ENCODE peak calls at places on chromosomes 12 and 14, in eight cellular contexts. One of them, this sample, is unnamed. For H3K36me3, the result is how much of the 10 kb centered on the place peaks cover.

GRCh38 chr12:12398026-12398859 is 41.4 kb downstream of the BORCS5 start:
- DNase-seq in tibial nerve: peak
- DNase-seq in effector memory CD4-positive, alpha-beta T cell: no peak
- DNase-seq in H1: no peak
- DNase-seq in GM23248: peak
- DNase-seq in adipocyte: peak
- DNase-seq in WERI-Rb-1: no peak
- DNase-seq in CD8-positive, alpha-beta T cell: no peak
- DNase-seq in this sample: no peak

GRCh38 chr14:104224516-104225281 is 86.3 kb downstream of the KIF26A start:
- DNase-seq in WERI-Rb-1: peak
- DNase-seq in adipocyte: peak
- DNase-seq in tibial nerve: no peak
- DNase-seq in H1: no peak
- DNase-seq in CD8-positive, alpha-beta T cell: peak
- DNase-seq in effector memory CD4-positive, alpha-beta T cell: no peak
- DNase-seq in GM23248: no peak
- DNase-seq in this sample: peak

GRCh38 chr12:125143491-125143890 is 78.3 kb downstream of the AACS start:
- DNase-seq in effector memory CD4-positive, alpha-beta T cell: no peak
- DNase-seq in tibial nerve: no peak
- DNase-seq in H1: no peak
- DNase-seq in GM23248: peak
- DNase-seq in WERI-Rb-1: no peak
- DNase-seq in CD8-positive, alpha-beta T cell: no peak
- DNase-seq in adipocyte: no peak
- DNase-seq in this sample: peak

GRCh38 chr12:95790025-95790911 is at the start of gene NTN4:
- DNase-seq in tibial nerve: peak
- DNase-seq in H1: no peak
- DNase-seq in WERI-Rb-1: peak
- DNase-seq in adipocyte: peak
- DNase-seq in GM23248: peak
- DNase-seq in CD8-positive, alpha-beta T cell: no peak
- DNase-seq in effector memory CD4-positive, alpha-beta T cell: no peak
- DNase-seq in this sample: peak

GRCh38 chr12:26614217-26614616 is 218.8 kb downstream of the ITPR2 start:
- DNase-seq in GM23248: peak
- DNase-seq in CD8-positive, alpha-beta T cell: no peak
- DNase-seq in adipocyte: peak
- DNase-seq in H1: no peak
- DNase-seq in WERI-Rb-1: peak
- DNase-seq in effector memory CD4-positive, alpha-beta T cell: no peak
- DNase-seq in tibial nerve: no peak
- DNase-seq in this sample: peak

GRCh38 chr14:90508536-90509254 is 111.9 kb downstream of the CALM1 start:
- DNase-seq in H1: no peak
- DNase-seq in tibial nerve: no peak
- DNase-seq in CD8-positive, alpha-beta T cell: no peak
- DNase-seq in GM23248: no peak
- DNase-seq in effector memory CD4-positive, alpha-beta T cell: no peak
- DNase-seq in WERI-Rb-1: no peak
- DNase-seq in adipocyte: no peak
- DNase-seq in this sample: no peak

GRCh38 chr12:96070670-96071279 is 35.4 kb upstream of the LTA4H start:
- DNase-seq in adipocyte: no peak
- DNase-seq in CD8-positive, alpha-beta T cell: no peak
- DNase-seq in H1: no peak
- DNase-seq in WERI-Rb-1: peak
- DNase-seq in GM23248: peak
- DNase-seq in effector memory CD4-positive, alpha-beta T cell: no peak
- DNase-seq in tibial nerve: no peak
- DNase-seq in this sample: peak

GRCh38 chr12:108589028-108589839 is 8.7 kb downstream of the TMEM119 start:
- DNase-seq in H1: no peak
- DNase-seq in WERI-Rb-1: no peak
- DNase-seq in effector memory CD4-positive, alpha-beta T cell: no peak
- DNase-seq in adipocyte: peak
- DNase-seq in GM23248: peak
- DNase-seq in CD8-positive, alpha-beta T cell: no peak
- DNase-seq in tibial nerve: no peak
- DNase-seq in this sample: peak

GRCh38 chr12:130700492-130701401 is 15.4 kb downstream of the RIMBP2 start:
- DNase-seq in WERI-Rb-1: peak
- DNase-seq in effector memory CD4-positive, alpha-beta T cell: no peak
- DNase-seq in CD8-positive, alpha-beta T cell: no peak
- DNase-seq in tibial nerve: no peak
- DNase-seq in H1: no peak
- DNase-seq in GM23248: no peak
- DNase-seq in adipocyte: no peak
- DNase-seq in this sample: no peak

GRCh38 chr12:106975098-106975497 is 11.8 kb downstream of the MTERF2 start:
- DNase-seq in CD8-positive, alpha-beta T cell: no peak
- DNase-seq in tibial nerve: no peak
- DNase-seq in H1: no peak
- DNase-seq in effector memory CD4-positive, alpha-beta T cell: no peak
- DNase-seq in adipocyte: no peak
- DNase-seq in WERI-Rb-1: no peak
- DNase-seq in GM23248: no peak
- DNase-seq in this sample: no peak

DNA sequence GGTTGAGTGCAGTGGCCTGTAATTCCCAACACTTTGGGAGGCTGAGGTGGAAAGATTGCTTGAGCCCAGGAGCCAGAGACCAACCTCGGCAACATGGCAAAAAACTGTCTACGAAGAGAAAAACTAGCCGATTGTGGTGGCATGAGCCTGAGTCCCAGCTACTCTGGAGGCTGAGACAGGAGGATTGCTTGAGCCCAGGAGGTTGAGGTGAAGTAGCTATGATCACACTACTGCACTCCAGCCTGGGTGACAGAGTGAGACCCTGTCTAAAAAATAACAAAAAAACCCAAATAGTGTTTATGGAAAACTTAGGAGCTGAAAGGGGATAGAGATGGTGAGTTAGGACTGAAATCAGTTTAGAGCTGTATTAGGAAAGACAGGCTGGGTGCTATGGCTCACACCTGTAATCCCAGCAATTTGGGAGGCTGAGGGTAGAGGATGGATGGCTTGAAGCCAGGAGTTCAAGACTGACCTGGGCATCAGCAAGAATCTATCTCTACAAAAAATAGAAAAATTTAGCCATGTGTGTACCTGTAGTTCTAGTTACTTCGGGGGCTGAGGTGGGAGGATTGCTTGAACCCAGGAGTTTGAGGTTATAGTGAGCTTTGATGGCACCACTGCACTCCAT is 9.7 kb downstream of the PNN start:
- DNase-seq in GM23248: no peak
- DNase-seq in H1: no peak
- DNase-seq in tibial nerve: no peak
- DNase-seq in adipocyte: no peak
- DNase-seq in WERI-Rb-1: no peak
- DNase-seq in effector memory CD4-positive, alpha-beta T cell: no peak
- DNase-seq in CD8-positive, alpha-beta T cell: no peak
- DNase-seq in this sample: no peak
- H3K36me3 ChIP-seq in GM23248: half or more
- H3K36me3 ChIP-seq in H1: under half
- H3K36me3 ChIP-seq in tibial nerve: half or more
- H3K36me3 ChIP-seq in adipocyte: half or more
- H3K36me3 ChIP-seq in WERI-Rb-1: half or more
- H3K36me3 ChIP-seq in effector memory CD4-positive, alpha-beta T cell: under half
- H3K36me3 ChIP-seq in CD8-positive, alpha-beta T cell: under half
- H3K36me3 ChIP-seq in this sample: half or more

GRCh38 chr12:6562881-6563280 is 5.2 kb downstream of the NOP2 start:
- DNase-seq in WERI-Rb-1: no peak
- DNase-seq in CD8-positive, alpha-beta T cell: no peak
- DNase-seq in H1: no peak
- DNase-seq in tibial nerve: no peak
- DNase-seq in adipocyte: no peak
- DNase-seq in effector memory CD4-positive, alpha-beta T cell: no peak
- DNase-seq in GM23248: no peak
- DNase-seq in this sample: no peak
- H3K36me3 ChIP-seq in WERI-Rb-1: half or more
- H3K36me3 ChIP-seq in CD8-positive, alpha-beta T cell: half or more
- H3K36me3 ChIP-seq in H1: half or more
- H3K36me3 ChIP-seq in tibial nerve: half or more
- H3K36me3 ChIP-seq in adipocyte: half or more
- H3K36me3 ChIP-seq in effector memory CD4-positive, alpha-beta T cell: half or more
- H3K36me3 ChIP-seq in GM23248: half or more
- H3K36me3 ChIP-seq in this sample: half or more

GRCh38 chr12:69366796-69367195 is 7.3 kb downstream of the YEATS4 start:
- DNase-seq in H1: no peak
- DNase-seq in CD8-positive, alpha-beta T cell: no peak
- DNase-seq in tibial nerve: no peak
- DNase-seq in WERI-Rb-1: no peak
- DNase-seq in adipocyte: no peak
- DNase-seq in GM23248: no peak
- DNase-seq in effector memory CD4-positive, alpha-beta T cell: no peak
- DNase-seq in this sample: no peak
- H3K36me3 ChIP-seq in H1: under half
- H3K36me3 ChIP-seq in CD8-positive, alpha-beta T cell: under half
- H3K36me3 ChIP-seq in tibial nerve: under half
- H3K36me3 ChIP-seq in WERI-Rb-1: half or more
- H3K36me3 ChIP-seq in adipocyte: under half
- H3K36me3 ChIP-seq in GM23248: under half
- H3K36me3 ChIP-seq in effector memory CD4-positive, alpha-beta T cell: under half
- H3K36me3 ChIP-seq in this sample: under half

DNA sequence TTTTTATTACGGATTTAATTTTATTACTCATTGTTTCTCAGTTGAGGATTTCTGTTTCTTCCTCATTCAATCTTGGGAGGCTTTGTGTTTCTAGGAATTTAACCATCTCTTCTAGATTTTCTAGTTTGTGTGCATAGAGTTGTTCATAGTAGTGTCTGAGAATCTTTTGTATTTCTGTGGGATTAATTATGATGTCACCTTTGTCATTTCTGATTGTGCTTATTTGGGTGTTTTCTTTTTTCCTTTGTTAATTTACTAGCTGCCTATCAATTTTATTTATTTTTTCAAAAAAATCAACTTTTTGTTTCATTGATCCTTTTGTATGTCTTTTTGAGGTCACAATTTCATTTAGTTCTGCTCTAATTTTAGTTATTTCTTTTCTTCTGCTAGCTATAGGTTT is 75.9 kb downstream of the IFNG-AS1 start:
- DNase-seq in GM23248: no peak
- DNase-seq in tibial nerve: no peak
- DNase-seq in WERI-Rb-1: no peak
- DNase-seq in H1: no peak
- DNase-seq in effector memory CD4-positive, alpha-beta T cell: no peak
- DNase-seq in CD8-positive, alpha-beta T cell: no peak
- DNase-seq in adipocyte: no peak
- DNase-seq in this sample: no peak
- H3K36me3 ChIP-seq in GM23248: under half
- H3K36me3 ChIP-seq in tibial nerve: under half
- H3K36me3 ChIP-seq in WERI-Rb-1: under half
- H3K36me3 ChIP-seq in H1: under half
- H3K36me3 ChIP-seq in effector memory CD4-positive, alpha-beta T cell: under half
- H3K36me3 ChIP-seq in CD8-positive, alpha-beta T cell: under half
- H3K36me3 ChIP-seq in adipocyte: under half
- H3K36me3 ChIP-seq in this sample: under half

DNA sequence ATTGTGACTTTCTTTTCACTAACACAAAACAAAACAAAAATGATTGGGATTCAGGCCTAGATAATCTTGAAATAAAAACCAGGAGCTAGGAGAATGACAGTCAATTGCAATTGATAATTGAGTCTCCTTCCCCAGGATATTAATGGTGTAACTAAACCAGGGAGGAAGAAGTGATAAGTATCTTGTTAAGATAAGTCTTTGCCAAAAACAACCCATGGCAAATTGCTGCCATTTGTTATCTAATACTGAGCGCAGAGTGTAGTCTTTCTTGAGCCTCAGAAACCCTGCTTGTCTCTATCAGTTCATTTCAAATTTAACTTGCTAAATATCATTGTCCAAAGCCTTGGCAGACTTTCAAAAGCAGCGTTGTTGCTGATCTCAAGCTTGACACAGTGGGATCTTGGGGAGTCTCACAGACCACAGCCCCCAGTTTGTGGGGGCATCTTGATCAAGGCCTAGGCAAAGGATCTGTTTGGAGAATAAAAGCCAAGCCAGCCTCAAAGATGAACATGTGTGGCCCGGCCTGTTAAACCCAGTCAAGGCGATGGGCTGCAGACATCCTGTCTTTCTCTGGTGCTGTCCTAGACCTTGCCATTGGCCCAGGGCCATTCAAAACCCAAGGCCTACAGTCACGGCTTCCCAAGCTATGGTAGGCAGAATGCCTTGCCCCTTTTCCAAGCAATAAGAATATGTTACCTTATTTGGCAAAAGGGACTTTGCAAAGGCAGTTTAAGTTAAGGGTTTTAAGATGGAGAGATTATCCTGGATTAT is 164.2 kb downstream of the CHST11 start:
- DNase-seq in CD8-positive, alpha-beta T cell: no peak
- DNase-seq in H1: no peak
- DNase-seq in tibial nerve: no peak
- DNase-seq in WERI-Rb-1: peak
- DNase-seq in effector memory CD4-positive, alpha-beta T cell: no peak
- DNase-seq in adipocyte: no peak
- DNase-seq in GM23248: no peak
- DNase-seq in this sample: peak
- H3K36me3 ChIP-seq in CD8-positive, alpha-beta T cell: under half
- H3K36me3 ChIP-seq in H1: under half
- H3K36me3 ChIP-seq in tibial nerve: under half
- H3K36me3 ChIP-seq in WERI-Rb-1: under half
- H3K36me3 ChIP-seq in effector memory CD4-positive, alpha-beta T cell: under half
- H3K36me3 ChIP-seq in adipocyte: under half
- H3K36me3 ChIP-seq in GM23248: under half
- H3K36me3 ChIP-seq in this sample: under half

DNA sequence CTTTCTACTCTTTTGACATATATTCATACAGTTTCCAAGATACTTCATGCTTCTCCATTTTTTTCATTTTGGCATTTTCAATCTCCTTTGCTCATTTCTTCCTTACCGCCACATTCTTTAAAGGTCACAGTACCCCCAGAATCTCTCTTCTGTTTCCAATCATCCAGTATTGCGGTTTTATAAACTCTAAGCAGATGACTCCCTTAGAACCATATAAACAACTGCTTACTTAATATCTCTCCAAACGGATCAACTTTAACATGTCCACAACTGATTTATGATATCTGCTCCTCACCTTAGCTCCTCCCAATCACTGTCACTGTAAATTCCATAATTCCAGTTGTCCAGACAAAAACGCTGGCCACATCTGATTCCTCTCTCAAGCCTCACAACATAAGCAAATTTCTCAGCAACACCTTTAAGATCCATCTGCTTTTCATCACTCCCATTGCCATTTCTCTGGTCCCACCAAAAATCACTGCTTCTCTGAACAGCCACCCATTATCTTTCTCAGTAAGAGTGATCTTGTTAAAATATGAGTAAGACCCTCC is 49.6 kb downstream of the HNRNPC start:
- DNase-seq in CD8-positive, alpha-beta T cell: no peak
- DNase-seq in adipocyte: peak
- DNase-seq in H1: no peak
- DNase-seq in WERI-Rb-1: no peak
- DNase-seq in effector memory CD4-positive, alpha-beta T cell: no peak
- DNase-seq in GM23248: no peak
- DNase-seq in tibial nerve: no peak
- DNase-seq in this sample: no peak
- H3K36me3 ChIP-seq in CD8-positive, alpha-beta T cell: under half
- H3K36me3 ChIP-seq in adipocyte: half or more
- H3K36me3 ChIP-seq in H1: under half
- H3K36me3 ChIP-seq in WERI-Rb-1: half or more
- H3K36me3 ChIP-seq in effector memory CD4-positive, alpha-beta T cell: half or more
- H3K36me3 ChIP-seq in GM23248: half or more
- H3K36me3 ChIP-seq in tibial nerve: half or more
- H3K36me3 ChIP-seq in this sample: half or more

GRCh38 chr12:122127839-122128238 is 46.2 kb downstream of the IL31 start:
- DNase-seq in CD8-positive, alpha-beta T cell: no peak
- DNase-seq in effector memory CD4-positive, alpha-beta T cell: no peak
- DNase-seq in H1: no peak
- DNase-seq in tibial nerve: no peak
- DNase-seq in adipocyte: no peak
- DNase-seq in GM23248: no peak
- DNase-seq in WERI-Rb-1: no peak
- DNase-seq in this sample: no peak
- H3K36me3 ChIP-seq in CD8-positive, alpha-beta T cell: half or more
- H3K36me3 ChIP-seq in effector memory CD4-positive, alpha-beta T cell: half or more
- H3K36me3 ChIP-seq in H1: under half
- H3K36me3 ChIP-seq in tibial nerve: half or more
- H3K36me3 ChIP-seq in adipocyte: half or more
- H3K36me3 ChIP-seq in GM23248: under half
- H3K36me3 ChIP-seq in WERI-Rb-1: under half
- H3K36me3 ChIP-seq in this sample: under half